ENCODE peak calls at places on chromosomes 5 and 9, in eight cellular contexts. W is right atrium auricular region, P is retinal pigment epithelial cell, C is heart right ventricle, Y is thoracic aorta, J is osteoblast, D is dorsolateral prefrontal cortex, F is upper lobe of right lung. H is an unnamed sample.

GRCh38 chr9:109286571-109286977 is 34.3 kb downstream of the EPB41L4B start:
- DNase-seq in F (no peak), J (peak), Y (no peak), P (no peak), D (no peak), C (no peak), W (no peak), H (no peak)

GRCh38 chr5:31106742-31107546 is 86.5 kb upstream of the CDH6 start:
- DNase-seq in W (no peak), F (no peak), C (no peak), D (no peak), P (peak), J (no peak), Y (no peak), H (no peak)

GRCh38 chr5:157689942-157690689 is 18.8 kb downstream of the C5orf52 start:
- DNase-seq in W (peak), D (no peak), C (no peak), J (no peak), P (no peak), Y (no peak), F (no peak), H (peak)

GRCh38 chr9:88710449-88710848 is 175.5 kb downstream of the NXNL2 start:
- DNase-seq in W (no peak), Y (no peak), D (no peak), C (no peak), F (no peak), P (no peak), J (no peak), H (no peak)

GRCh38 chr9:105639936-105640335 is 22.3 kb upstream of the TAL2 start:
- DNase-seq in J (no peak), P (no peak), W (no peak), F (no peak), Y (no peak), D (no peak), C (no peak), H (no peak)

GRCh38 chr5:170131235-170131634 is 25.5 kb downstream of the FOXI1 start:
- DNase-seq in J (no peak), P (no peak), W (peak), Y (no peak), C (no peak), F (no peak), D (no peak), H (peak)

GRCh38 chr5:15013654-15014463 is 142.3 kb upstream of the ANKH start:
- DNase-seq in P (no peak), D (no peak), F (no peak), Y (no peak), J (peak), W (no peak), C (peak), H (no peak)

GRCh38 chr9:33619666-33620404 is 95.8 kb downstream of the ANKRD18B start:
- DNase-seq in J (peak), D (no peak), F (no peak), P (peak), W (no peak), C (no peak), Y (no peak), H (no peak)

GRCh38 chr5:65050826-65051498 is 282.2 kb downstream of the CWC27 start:
- DNase-seq in F (no peak), C (no peak), J (no peak), Y (no peak), W (no peak), P (no peak), D (no peak), H (no peak)

GRCh38 chr9:91119147-91119546 is 242.6 kb downstream of the AUH start:
- DNase-seq in C (no peak), F (no peak), J (peak), W (no peak), Y (no peak), P (no peak), D (no peak), H (no peak)

GRCh38 chr5:108521011-108521700 is 139.3 kb upstream of the FBXL17 start:
- DNase-seq in C (no peak), D (no peak), W (no peak), P (no peak), J (no peak), F (no peak), Y (no peak), H (no peak)

GRCh38 chr5:63573402-63573801 is 388.8 kb downstream of the HTR1A start:
- DNase-seq in J (no peak), F (no peak), W (no peak), D (no peak), P (no peak), C (no peak), Y (no peak), H (no peak)

GRCh38 chr9:20446248-20446647 is 176.1 kb downstream of the MLLT3 start:
- DNase-seq in J (no peak), Y (no peak), W (no peak), D (no peak), C (no peak), P (no peak), F (no peak), H (no peak)

GRCh38 chr5:5359623-5360022 is 62.9 kb upstream of the ICE1 start:
- DNase-seq in C (no peak), W (no peak), P (no peak), Y (no peak), J (no peak), D (no peak), F (no peak), H (no peak)

GRCh38 chr5:67308988-67309688 is 112.5 kb upstream of the CD180 start:
- DNase-seq in W (no peak), Y (no peak), F (no peak), C (no peak), J (no peak), D (no peak), P (no peak), H (no peak)

GRCh38 chr9:20782289-20782688 is 98.2 kb downstream of the FOCAD start:
- DNase-seq in Y (no peak), C (no peak), D (no peak), J (no peak), F (no peak), W (no peak), P (no peak), H (no peak)

GRCh38 chr5:45507174-45507573 is 189.0 kb downstream of the HCN1 start:
- DNase-seq in W (no peak), D (peak), Y (no peak), J (no peak), P (peak), F (no peak), C (no peak), H (no peak)

GRCh38 chr9:76758476-76758875 is 5.8 kb upstream of the PCA3 start:
- DNase-seq in D (no peak), Y (no peak), P (no peak), J (peak), C (no peak), W (no peak), F (no peak), H (no peak)

GRCh38 chr5:40909233-40909632 is at the start of gene C7:
- DNase-seq in D (no peak), J (no peak), F (no peak), Y (no peak), C (no peak), W (no peak), P (no peak), H (no peak)

GRCh38 chr5:72723584-72723983 is 92.9 kb upstream of the TNPO1 start:
- DNase-seq in C (no peak), D (no peak), Y (no peak), F (no peak), W (no peak), P (no peak), J (no peak), H (no peak)

GRCh38 chr9:70111641-70112236 is 68.1 kb downstream of the MAMDC2 start:
- DNase-seq in F (no peak), D (no peak), J (no peak), P (no peak), Y (no peak), C (no peak), W (no peak), H (no peak)

GRCh38 chr5:74396913-74397606 is 243.5 kb downstream of the ENC1 start:
- DNase-seq in W (no peak), D (no peak), Y (no peak), C (peak), P (no peak), F (no peak), J (no peak), H (no peak)

GRCh38 chr9:77726289-77726688 is 78.2 kb upstream of the GNA14 start:
- DNase-seq in J (peak), Y (no peak), W (no peak), F (no peak), D (no peak), C (no peak), P (no peak), H (no peak)

GRCh38 chr5:15203376-15203775 is 296.6 kb upstream of the FBXL7 start:
- DNase-seq in P (no peak), F (no peak), C (no peak), W (no peak), D (no peak), J (peak), Y (no peak), H (no peak)

GRCh38 chr9:28093141-28093540 is 519.9 kb upstream of the C9orf72 start:
- DNase-seq in P (no peak), J (no peak), Y (no peak), F (no peak), C (no peak), D (no peak), W (no peak), H (no peak)

GRCh38 chr9:82791685-82792084 is 271.3 kb downstream of the RASEF start:
- DNase-seq in F (no peak), J (no peak), D (no peak), W (no peak), Y (no peak), C (no peak), P (no peak), H (no peak)

GRCh38 chr9:31776471-31776870 is 608.0 kb upstream of the ACO1 start:
- DNase-seq in C (no peak), J (no peak), D (no peak), Y (no peak), P (peak), W (no peak), F (no peak), H (no peak)

GRCh38 chr5:176352116-176352878 is 9.3 kb downstream of the KIAA1191 start:
- DNase-seq in D (no peak), J (no peak), W (no peak), Y (no peak), C (no peak), F (no peak), P (no peak), H (no peak)

GRCh38 chr5:104800440-104801048 is 1238.0 kb upstream of the NUDT12 start:
- DNase-seq in C (no peak), W (no peak), F (no peak), D (no peak), Y (no peak), P (no peak), J (no peak), H (no peak)

GRCh38 chr9:96674914-96675538 is 19.9 kb upstream of the PRXL2C start:
- DNase-seq in J (no peak), C (no peak), W (no peak), F (no peak), Y (no peak), P (no peak), D (no peak), H (no peak)

GRCh38 chr9:26356491-26356890 is 536.1 kb downstream of the CAAP1 start:
- DNase-seq in Y (no peak), P (no peak), J (no peak), W (no peak), C (no peak), D (no peak), F (no peak), H (no peak)

GRCh38 chr9:120299785-120300184 is 280.2 kb downstream of the CDK5RAP2 start:
- DNase-seq in F (no peak), P (no peak), Y (no peak), D (no peak), C (no peak), W (no peak), J (no peak), H (no peak)
- TF ChIP-seq CTCF in F (no peak), P (no peak), Y (no peak), D (no peak), C (no peak), W (no peak), J (peak), H (no peak)

GRCh38 chr5:50440651-50441478 is at the start of gene EMB:
- DNase-seq in W (no peak), Y (no peak), P (no peak), F (peak), D (peak), J (peak), C (peak), H (no peak)
- TF ChIP-seq CTCF in W (no peak), Y (no peak), P (peak), F (peak), D (no peak), J (peak), C (no peak), H (peak)

DNA sequence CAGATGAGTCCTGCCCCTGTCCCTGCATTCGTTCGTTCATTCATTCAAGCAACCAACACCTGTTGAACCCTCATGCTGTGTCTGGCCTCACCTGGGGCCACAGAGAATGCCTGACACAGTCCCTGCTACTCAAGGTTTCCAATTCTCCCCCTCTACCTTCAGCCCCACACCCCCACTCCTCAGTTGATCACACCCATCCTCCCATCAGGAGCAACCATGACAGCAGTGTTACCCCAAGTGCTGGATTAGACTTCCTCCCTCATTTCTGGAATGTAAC is 57.1 kb downstream of the SMIM23 start:
- DNase-seq in Y (no peak), W (no peak), F (no peak), C (no peak), J (no peak), P (no peak), D (no peak), H (no peak)
- TF ChIP-seq CTCF in Y (no peak), W (no peak), F (no peak), C (no peak), J (no peak), P (no peak), D (no peak), H (no peak)

GRCh38 chr5:142316051-142316450 is 8.8 kb downstream of the SPRY4 start:
- DNase-seq in J (no peak), F (no peak), Y (no peak), P (peak), W (no peak), D (no peak), C (peak), H (no peak)

GRCh38 chr5:142317173-142317572 is 7.6 kb downstream of the SPRY4 start:
- DNase-seq in F (no peak), D (no peak), C (no peak), P (no peak), Y (no peak), W (no peak), J (no peak), H (no peak)

GRCh38 chr5:142319105-142319504 is 5.7 kb downstream of the SPRY4 start:
- DNase-seq in Y (no peak), F (no peak), C (no peak), W (no peak), P (no peak), J (no peak), D (no peak), H (no peak)

GRCh38 chr5:142316681-142317080 is 8.1 kb downstream of the SPRY4 start:
- DNase-seq in J (no peak), W (no peak), Y (no peak), D (no peak), P (no peak), C (no peak), F (no peak), H (no peak)

GRCh38 chr5:142317673-142318261 is 7.1 kb downstream of the SPRY4 start:
- DNase-seq in W (no peak), Y (no peak), D (no peak), P (no peak), C (no peak), F (no peak), J (no peak), H (no peak)
- TF ChIP-seq CTCF in W (no peak), Y (no peak), D (no peak), P (peak), C (no peak), F (no peak), J (peak), H (peak)

GRCh38 chr9:92499701-92500100 is 17.4 kb upstream of the ASPN start:
- DNase-seq in F (no peak), W (no peak), J (peak), Y (no peak), P (no peak), D (no peak), C (no peak), H (no peak)

GRCh38 chr9:92504881-92505280 is 22.6 kb upstream of the ASPN start:
- DNase-seq in J (peak), F (no peak), W (no peak), P (no peak), D (no peak), C (no peak), Y (no peak), H (no peak)

GRCh38 chr9:92500725-92501124 is 18.4 kb upstream of the ASPN start:
- DNase-seq in C (no peak), J (no peak), D (no peak), P (no peak), F (no peak), Y (no peak), W (no peak), H (no peak)

GRCh38 chr9:92506184-92506857 is 24.0 kb upstream of the ASPN start:
- DNase-seq in W (peak), P (peak), J (peak), F (no peak), D (no peak), Y (peak), C (no peak), H (no peak)

GRCh38 chr9:92501671-92502393 is 19.5 kb upstream of the ASPN start:
- DNase-seq in P (no peak), W (peak), Y (peak), J (no peak), F (no peak), D (no peak), C (no peak), H (no peak)
- TF ChIP-seq CTCF in P (peak), W (peak), Y (peak), J (peak), F (peak), D (peak), C (peak), H (peak)

GRCh38 chr5:1975898-1976765 is 93.4 kb upstream of the IRX4 start:
- DNase-seq in D (no peak), F (no peak), J (no peak), P (no peak), W (no peak), Y (no peak), C (no peak), H (peak)
- TF ChIP-seq CTCF in D (no peak), F (peak), J (no peak), P (no peak), W (peak), Y (no peak), C (peak), H (no peak)

GRCh38 chr5:116497648-116498047 is 77.0 kb downstream of the SEMA6A start:
- DNase-seq in W (no peak), P (no peak), Y (no peak), J (no peak), C (no peak), D (no peak), F (no peak), H (no peak)
- TF ChIP-seq CTCF in W (no peak), P (no peak), Y (no peak), J (peak), C (no peak), D (no peak), F (no peak), H (peak)

GRCh38 chr5:112366987-112367386 is 52.1 kb downstream of the EPB41L4A start:
- DNase-seq in C (no peak), Y (no peak), D (no peak), W (no peak), J (no peak), F (no peak), P (no peak), H (no peak)
- TF ChIP-seq CTCF in C (peak), Y (no peak), D (no peak), W (peak), J (peak), F (no peak), P (peak), H (peak)

GRCh38 chr9:130186051-130186450 is 13.8 kb downstream of the NCS1 start:
- DNase-seq in F (no peak), C (no peak), W (no peak), P (no peak), J (no peak), Y (no peak), D (no peak), H (no peak)
- TF ChIP-seq CTCF in F (no peak), C (no peak), W (no peak), P (no peak), J (no peak), Y (no peak), D (no peak), H (no peak)

DNA sequence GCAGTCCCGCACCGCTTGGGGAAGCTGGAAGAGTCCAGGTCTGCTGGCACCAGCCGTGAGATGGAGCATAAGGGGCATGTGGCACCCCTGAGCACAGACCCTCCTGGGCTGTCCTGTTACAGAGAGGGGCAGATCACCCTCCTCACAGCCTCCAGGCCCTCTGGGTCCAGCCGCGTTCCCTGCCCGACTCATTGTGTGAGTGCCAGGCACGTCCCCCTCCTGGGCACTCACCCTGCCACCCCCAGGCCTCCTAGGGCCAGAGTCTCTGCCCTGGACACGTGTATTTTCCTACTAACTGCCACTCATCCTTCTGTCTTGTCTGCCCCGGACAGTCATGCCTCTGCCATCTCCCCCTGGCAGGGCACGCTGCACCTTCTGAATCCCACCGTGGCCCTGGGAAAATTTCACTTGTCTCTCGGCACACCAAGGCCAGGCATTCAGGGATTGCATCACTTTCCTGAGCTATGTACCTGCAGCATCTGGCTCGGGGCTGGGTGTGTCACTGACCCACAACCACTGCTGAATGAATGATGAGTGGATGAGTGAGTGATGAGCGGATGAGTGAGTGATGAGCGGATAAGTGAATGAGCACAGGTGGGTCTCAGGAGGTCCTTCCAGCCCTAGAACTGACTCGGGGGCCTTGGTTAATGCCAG is 21.5 kb upstream of the FCN1 start:
- DNase-seq in P (no peak), Y (no peak), C (no peak), J (no peak), D (no peak), W (no peak), F (no peak), H (no peak)
- TF ChIP-seq CTCF in P (no peak), Y (no peak), C (no peak), J (no peak), D (no peak), W (no peak), F (no peak), H (no peak)